ENCODE peak calls at places on chromosomes 4 and X, in eight cellular contexts. T, F, C, X, R, B, K and M are unnamed samples.
A peak's percentile ranks its signal among the peaks of the same experiment; 100 is the strongest.

GRCh38 chr4:83989835-83990234 is 453.9 kb downstream of the GPAT3 start:
- DNase-seq in T (no peak), F (no peak), C (no peak), X (peak; percentile 6), R (no peak), B (no peak), K (no peak), M (no peak)

GRCh38 chrX:41491267-41492004 is 44.3 kb downstream of the NYX start:
- DNase-seq in T (no peak), F (no peak), C (no peak), X (peak; percentile 42), R (no peak), B (no peak), K (no peak), M (peak; percentile 2)

GRCh38 chr4:4591071-4591470 is 49.2 kb upstream of the STX18 start:
- DNase-seq in T (no peak), F (no peak), C (no peak), X (no peak), R (no peak), B (no peak), K (no peak), M (no peak)

GRCh38 chrX:96098471-96098870 is 586.2 kb upstream of the DIAPH2 start:
- DNase-seq in T (no peak), F (no peak), C (no peak), X (no peak), R (no peak), B (no peak), K (no peak), M (no peak)

GRCh38 chr4:132506568-132506967 is 642.5 kb upstream of the PCDH10 start:
- DNase-seq in T (no peak), F (no peak), C (no peak), X (no peak), R (no peak), B (no peak), K (no peak), M (no peak)

GRCh38 chrX:20063716-20064351 is 52.9 kb downstream of the MAP7D2 start:
- DNase-seq in T (no peak), F (no peak), C (no peak), X (no peak), R (no peak), B (no peak), K (no peak), M (no peak)

GRCh38 chrX:134847133-134847532 is 143.7 kb upstream of the SMIM10 start:
- DNase-seq in T (no peak), F (no peak), C (no peak), X (no peak), R (no peak), B (no peak), K (no peak), M (no peak)

GRCh38 chr4:159137176-159137575 is 34.3 kb downstream of the RAPGEF2 start:
- DNase-seq in T (no peak), F (no peak), C (no peak), X (no peak), R (peak; percentile 33), B (peak; percentile 27), K (no peak), M (no peak)

GRCh38 chr4:150342945-150343344 is 239.0 kb upstream of the MAB21L2 start:
- DNase-seq in T (peak; percentile 36), F (no peak), C (peak; percentile 47), X (no peak), R (no peak), B (no peak), K (peak; percentile 47), M (no peak)

GRCh38 chr4:180190382-180190781 is 2052.8 kb upstream of the TENM3 start:
- DNase-seq in T (no peak), F (no peak), C (no peak), X (no peak), R (no peak), B (no peak), K (no peak), M (no peak)

GRCh38 chr4:15262396-15262795 is 165.4 kb upstream of the C1QTNF7 start:
- DNase-seq in T (no peak), F (no peak), C (no peak), X (no peak), R (no peak), B (no peak), K (no peak), M (no peak)

GRCh38 chr4:39802005-39802404 is 104.1 kb downstream of the UBE2K start:
- DNase-seq in T (no peak), F (no peak), C (no peak), X (no peak), R (no peak), B (no peak), K (no peak), M (no peak)

GRCh38 chrX:119602701-119603255 is 3.4 kb downstream of the NKRF start:
- DNase-seq in T (no peak), F (no peak), C (no peak), X (peak; percentile 51), R (no peak), B (no peak), K (no peak), M (no peak)
- H3K27ac ChIP-seq in T (no peak overlapping the region), F (no peak overlapping the region), C (no peak overlapping the region), X (peak overlapping the region; percentile 34), R (no peak overlapping the region), B (no peak overlapping the region), K (no peak overlapping the region), M (no peak overlapping the region)

GRCh38 chr4:7802093-7802726 is 137.5 kb downstream of the AFAP1 start:
- DNase-seq in T (peak; percentile 80), F (no peak), C (peak; percentile 80), X (peak; percentile 77), R (peak; percentile 89), B (peak; percentile 85), K (peak; percentile 79), M (peak; percentile 55)

GRCh38 chr4:7803992-7804758 is 135.5 kb downstream of the AFAP1 start:
- DNase-seq in T (peak; percentile 84), F (peak; percentile 89), C (peak; percentile 84), X (peak; percentile 82), R (peak; percentile 92), B (peak; percentile 88), K (peak; percentile 88), M (no peak)

GRCh38 chr4:7805533-7806079 is 134.1 kb downstream of the AFAP1 start:
- DNase-seq in T (peak; percentile 72), F (no peak), C (peak; percentile 50), X (peak; percentile 71), R (no peak), B (no peak), K (peak; percentile 84), M (no peak)

GRCh38 chr4:7804759-7805385 is 134.8 kb downstream of the AFAP1 start:
- DNase-seq in T (no peak), F (no peak), C (no peak), X (no peak), R (no peak), B (no peak), K (no peak), M (no peak)

GRCh38 chr4:7803371-7803770 is 136.3 kb downstream of the AFAP1 start:
- DNase-seq in T (no peak), F (no peak), C (no peak), X (no peak), R (no peak), B (no peak), K (no peak), M (no peak)
- H3K27ac ChIP-seq in T (no peak overlapping the region), F (no peak overlapping the region), C (no peak overlapping the region), X (no peak overlapping the region), R (no peak overlapping the region), B (no peak overlapping the region), K (no peak overlapping the region), M (no peak overlapping the region)

DNA sequence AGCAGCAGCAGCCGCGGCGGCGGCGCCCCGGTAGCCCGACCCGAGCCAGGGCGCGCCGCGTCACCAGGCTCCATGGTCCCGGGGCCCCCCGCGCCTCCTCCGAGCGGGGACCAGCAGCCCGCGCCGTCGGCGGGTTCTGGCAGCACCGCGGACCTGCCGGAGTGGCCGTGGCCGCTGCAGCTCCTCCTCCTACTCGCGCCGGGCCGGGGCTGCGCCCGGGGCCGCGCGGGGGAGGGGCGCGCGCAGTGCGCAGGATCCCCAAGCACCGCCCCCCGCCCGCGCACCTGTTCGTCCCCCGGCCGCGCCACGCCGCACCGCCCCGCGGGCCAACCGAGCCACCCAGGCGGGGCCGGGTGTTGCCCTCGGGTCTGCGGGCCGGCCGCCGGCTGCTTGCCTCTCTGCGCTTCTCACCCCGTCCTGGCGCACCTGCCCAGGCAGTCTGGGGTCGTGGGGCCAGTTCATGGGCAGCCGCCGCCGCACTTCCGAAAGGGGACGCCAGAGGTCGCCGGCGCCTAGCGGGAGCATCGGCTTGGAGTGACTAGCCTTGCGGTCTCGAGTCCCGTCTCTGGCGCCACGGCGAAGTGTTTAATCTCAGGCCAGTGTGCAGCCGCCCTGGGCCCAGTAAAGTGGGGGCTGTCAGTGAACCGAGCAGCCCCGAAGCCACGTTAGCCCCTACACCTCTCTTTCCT is at the start of gene SLC9A7:
- DNase-seq in T (peak; percentile 68), F (peak; percentile 91), C (peak; percentile 69), X (peak; percentile 59), R (peak; percentile 76), B (peak; percentile 78), K (peak; percentile 83), M (peak; percentile 58)
- H3K27ac ChIP-seq in T (no peak within 1 kb of the TSS), F (no peak within 1 kb of the TSS), C (no peak within 1 kb of the TSS), X (no peak within 1 kb of the TSS), R (no peak within 1 kb of the TSS), B (peak within 1 kb of the TSS; percentile 17), K (no peak within 1 kb of the TSS), M (peak within 1 kb of the TSS; percentile 52)

GRCh38 chrX:123454712-123455431 is 270.8 kb downstream of the GRIA3 start:
- DNase-seq in T (no peak), F (no peak), C (no peak), X (no peak), R (no peak), B (no peak), K (no peak), M (no peak)

GRCh38 chrX:123450217-123450616 is 266.1 kb downstream of the GRIA3 start:
- DNase-seq in T (no peak), F (no peak), C (no peak), X (no peak), R (no peak), B (no peak), K (no peak), M (no peak)

DNA sequence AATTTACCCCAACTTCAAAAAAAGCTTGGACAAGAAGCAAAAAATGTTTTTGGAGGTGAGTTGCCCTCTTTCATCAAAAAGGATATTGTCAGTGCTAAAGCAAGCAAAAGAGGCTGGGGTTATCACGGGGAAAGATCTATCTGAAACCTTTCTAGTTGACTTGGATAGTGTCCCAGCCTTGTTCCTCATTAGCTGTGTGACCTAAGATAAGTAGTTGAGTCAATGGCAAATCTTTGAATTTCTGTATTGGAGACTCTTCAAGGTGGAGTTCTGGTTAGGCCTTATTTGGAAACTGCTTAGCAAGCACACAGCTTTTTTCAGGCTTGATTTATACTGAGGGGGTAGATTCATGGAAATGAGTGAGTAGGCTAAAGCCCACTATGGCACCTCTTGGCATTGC is 271.6 kb downstream of the GRIA3 start:
- DNase-seq in T (no peak), F (no peak), C (no peak), X (no peak), R (no peak), B (no peak), K (no peak), M (no peak)
- H3K27ac ChIP-seq in T (no peak overlapping the region), F (no peak overlapping the region), C (no peak overlapping the region), X (no peak overlapping the region), R (no peak overlapping the region), B (no peak overlapping the region), K (no peak overlapping the region), M (no peak overlapping the region)

DNA sequence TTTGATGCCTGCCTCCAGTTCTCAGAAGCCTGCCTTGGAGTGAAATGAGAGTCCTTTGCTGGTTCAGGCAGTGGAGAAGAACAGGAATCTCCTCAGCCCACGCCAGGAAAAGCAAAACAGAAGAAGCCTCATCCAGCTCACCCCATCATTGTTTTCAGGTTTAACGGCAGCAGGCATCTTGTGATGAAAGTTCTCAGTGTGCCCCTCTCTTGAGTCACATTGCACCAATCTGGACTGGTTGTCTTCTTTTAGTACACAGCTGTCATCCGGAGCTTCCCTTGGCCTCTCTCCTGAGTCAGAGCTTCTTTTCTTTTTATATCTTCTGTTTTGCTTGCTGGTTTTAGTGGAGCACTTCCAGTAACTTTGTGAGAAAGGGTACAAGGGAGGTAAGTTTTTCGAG is 50.9 kb downstream of the TSPAN7 start:
- DNase-seq in T (no peak), F (no peak), C (no peak), X (no peak), R (no peak), B (no peak), K (no peak), M (no peak)
- H3K27ac ChIP-seq in T (peak overlapping the region; percentile 48), F (no peak overlapping the region), C (no peak overlapping the region), X (no peak overlapping the region), R (no peak overlapping the region), B (no peak overlapping the region), K (no peak overlapping the region), M (peak overlapping the region; percentile 18)